ENCODE peak calls at places on chromosome X, in six cellular contexts. H is GM12878, A is HepG2, D is K562, E is H1, P is HCT116. Y is an unnamed sample.

GRCh38 chrX:12548746-12549145 is 242.5 kb upstream of the PRPS2 start:
- DNase-seq in H (no peak), A (no peak), D (no peak), E (peak; percentile 50), P (no peak), Y (no peak)

GRCh38 chrX:31117195-31117594 is 45.4 kb upstream of the FTHL17 start:
- DNase-seq in H (no peak), A (no peak), D (no peak), E (no peak), P (no peak), Y (no peak)

GRCh38 chrX:151082077-151082948 is 94.1 kb upstream of the GPR50 start:
- DNase-seq in H (no peak), A (peak; percentile 15), D (peak; percentile 71), E (peak; percentile 81), P (peak; percentile 6), Y (no peak)

GRCh38 chrX:22220941-22221340 is 51.8 kb upstream of the CBLL2 start:
- DNase-seq in H (no peak), A (no peak), D (no peak), E (no peak), P (peak; percentile 2), Y (no peak)

GRCh38 chrX:38312436-38312835 is 14.9 kb downstream of the RPGR start:
- DNase-seq in H (no peak), A (no peak), D (no peak), E (no peak), P (peak; percentile 56), Y (no peak)

GRCh38 chrX:53188763-53189162 is 36.2 kb downstream of the KDM5C start:
- DNase-seq in H (peak; percentile 45), A (no peak), D (no peak), E (no peak), P (no peak), Y (no peak)

GRCh38 chrX:11287505-11287904 is 5.7 kb upstream of the AMELX start:
- DNase-seq in H (no peak), A (no peak), D (no peak), E (no peak), P (no peak), Y (no peak)

GRCh38 chrX:31606796-31607195 is 535.0 kb upstream of the FTHL17 start:
- DNase-seq in H (no peak), A (no peak), D (no peak), E (no peak), P (no peak), Y (no peak)

GRCh38 chrX:63561425-63561824 is 210.3 kb upstream of the SPIN4 start:
- DNase-seq in H (no peak), A (no peak), D (peak; percentile 2), E (no peak), P (no peak), Y (no peak)

GRCh38 chrX:77446840-77447239 is 349 bp upstream of the FGF16 start:
- DNase-seq in H (no peak), A (no peak), D (no peak), E (peak; percentile 46), P (no peak), Y (no peak)

GRCh38 chrX:139202742-139203410 is 327.7 kb upstream of the F9 start:
- DNase-seq in H (no peak), A (no peak), D (no peak), E (peak; percentile 50), P (no peak), Y (no peak)

GRCh38 chrX:124488412-124489161 is 142.2 kb downstream of the SH2D1A start:
- DNase-seq in H (peak; percentile 32), A (no peak), D (no peak), E (no peak), P (no peak), Y (no peak)

GRCh38 chrX:136147320-136147901 is at the start of gene FHL1:
- DNase-seq in H (no peak), A (no peak), D (peak; percentile 85), E (peak; percentile 50), P (no peak), Y (no peak)

GRCh38 chrX:111555559-111555958 is 44.1 kb downstream of the SERTM2 start:
- DNase-seq in H (no peak), A (no peak), D (no peak), E (no peak), P (no peak), Y (no peak)

GRCh38 chrX:40117715-40118285 is 20.0 kb upstream of the BCOR start:
- DNase-seq in H (no peak), A (no peak), D (peak; percentile 61), E (no peak), P (no peak), Y (no peak)

GRCh38 chrX:55710701-55711100 is 6.8 kb upstream of the RRAGB start:
- DNase-seq in H (no peak), A (no peak), D (no peak), E (no peak), P (no peak), Y (no peak)

GRCh38 chrX:110224926-110225617 is 92.8 kb downstream of the AMMECR1 start:
- DNase-seq in H (no peak), A (no peak), D (no peak), E (no peak), P (no peak), Y (no peak)
- H3K4me1 ChIP-seq in H (no peaks in the 10 kb centered on the region), A (no peaks in the 10 kb centered on the region), D (no peaks in the 10 kb centered on the region), E (peaks cover 4% of the 10 kb centered on the region), P (peaks cover 26% of the 10 kb centered on the region), Y (no peaks in the 10 kb centered on the region)

GRCh38 chrX:137547291-137547690 is 18.6 kb upstream of the ZIC3 start:
- DNase-seq in H (no peak), A (no peak), D (no peak), E (peak; percentile 52), P (no peak), Y (no peak)
- H3K9me3 ChIP-seq in H (no peaks in the 10 kb centered on the region), A (no peaks in the 10 kb centered on the region), D (no peaks in the 10 kb centered on the region), E (no peaks in the 10 kb centered on the region), P (no peaks in the 10 kb centered on the region), Y (no peaks in the 10 kb centered on the region)

GRCh38 chrX:49308604-49309269 is 5.3 kb downstream of the GAGE10 start:
- DNase-seq in H (no peak), A (no peak), D (no peak), E (no peak), P (no peak), Y (no peak)
- TF ChIP-seq ZNF274 in H (no peak), A (no peak), D (no peak), E (no peak), P (no peak), Y (no peak)

DNA sequence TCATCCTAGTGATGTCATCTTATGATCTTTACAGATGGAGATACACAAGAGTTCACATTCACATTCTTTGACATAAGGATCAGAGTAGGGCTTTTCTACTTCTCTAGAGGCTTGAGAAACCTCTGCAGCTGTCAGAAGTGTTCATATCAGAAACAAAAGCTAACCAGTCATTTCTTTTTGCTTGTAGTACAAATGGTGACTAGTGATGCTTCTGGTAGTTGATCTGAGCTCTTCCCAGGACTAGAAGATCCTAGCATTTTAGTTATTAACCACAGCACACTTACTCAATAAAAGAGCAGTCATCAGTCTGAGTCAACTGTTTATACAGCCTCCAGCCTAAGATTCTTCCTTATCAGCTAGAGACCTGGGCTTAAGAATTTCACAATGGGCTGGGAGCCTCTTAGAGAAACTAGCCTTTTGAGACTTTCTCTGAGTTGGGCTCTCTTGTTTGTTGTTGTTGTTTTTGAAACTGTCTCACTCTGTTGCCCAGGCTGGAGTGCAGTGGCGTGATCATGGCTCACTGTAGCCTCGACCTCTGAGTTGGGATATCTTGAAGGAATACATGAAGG is 84.1 kb downstream of the TMEM164 start:
- DNase-seq in H (no peak), A (peak; percentile 12), D (peak; percentile 23), E (no peak), P (peak; percentile 59), Y (no peak)
- H3K4me1 ChIP-seq in H (peaks cover 9% of the 10 kb centered on the region), A (peaks cover 26% of the 10 kb centered on the region), D (peaks cover 10% of the 10 kb centered on the region), E (no peaks in the 10 kb centered on the region), P (peaks cover 28% of the 10 kb centered on the region), Y (no peaks in the 10 kb centered on the region)

DNA sequence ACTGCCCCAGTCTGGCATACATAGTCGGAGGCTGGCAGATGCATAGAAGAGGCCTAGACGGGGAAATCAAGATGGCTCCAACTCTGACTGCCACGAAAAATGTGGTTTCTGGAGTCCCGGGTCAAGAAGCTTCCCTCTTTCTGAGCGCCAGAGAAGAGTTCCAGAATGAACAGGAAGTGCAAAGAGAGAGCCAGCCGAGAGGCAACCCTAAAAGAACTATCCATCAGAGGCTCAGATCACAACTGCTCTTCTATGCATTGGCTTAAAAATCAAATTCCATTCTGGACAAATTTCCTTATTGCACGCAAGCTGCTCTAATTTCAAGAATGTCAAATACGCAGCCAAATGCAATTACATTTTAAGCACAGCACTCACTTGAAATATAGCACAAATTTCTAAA is 26.0 kb downstream of the OTUD6A start:
- DNase-seq in H (no peak), A (no peak), D (no peak), E (no peak), P (no peak), Y (no peak)
- H3K9me3 ChIP-seq in H (no peaks in the 10 kb centered on the region), A (no peaks in the 10 kb centered on the region), D (no peaks in the 10 kb centered on the region), E (no peaks in the 10 kb centered on the region), P (no peaks in the 10 kb centered on the region), Y (no peaks in the 10 kb centered on the region)

Y was measured in NT2/D1.